ENCODE peak calls at places on chromosomes 4 and X, in ten cellular contexts. One of them, this sample, is unnamed.

GRCh38 chr4:103996059-103996458 is 276.3 kb upstream of the TACR3 start:
- DNase-seq in stimulated activated naive CD8-positive, alpha-beta T cell treated with anti-CD3 and anti-CD28 coated beads, Interleukin-15, Interleukin-2, amounts not matched to agents 100 U/mL and 50 U/mL, for 24 hours: no peak
- DNase-seq in smooth muscle cell of the brain vasculature: no peak
- DNase-seq in hepatocyte: peak
- DNase-seq in cardiac fibroblast: no peak
- DNase-seq in NCI-H748 treated with DMSO at 0.1 percent for 48 hours: peak
- DNase-seq in NCI-H1417: no peak
- DNase-seq in psoas muscle: no peak
- DNase-seq in fibroblast of lung: peak
- DNase-seq in NCI-H2081: peak
- DNase-seq in this sample: no peak

GRCh38 chrX:1903380-1903935 is 288.6 kb downstream of the ASMT start:
- DNase-seq in smooth muscle cell of the brain vasculature: no peak
- DNase-seq in cardiac fibroblast: peak
- DNase-seq in fibroblast of lung: no peak
- DNase-seq in stimulated activated naive CD8-positive, alpha-beta T cell treated with anti-CD3 and anti-CD28 coated beads, Interleukin-15, Interleukin-2, amounts not matched to agents 100 U/mL and 50 U/mL, for 24 hours: no peak
- DNase-seq in psoas muscle: no peak
- DNase-seq in NCI-H748 treated with DMSO at 0.1 percent for 48 hours: no peak
- DNase-seq in hepatocyte: peak
- DNase-seq in NCI-H2081: no peak
- DNase-seq in NCI-H1417: no peak
- DNase-seq in this sample: no peak

GRCh38 chrX:78759081-78759480 is 11.6 kb downstream of the LPAR4 start:
- DNase-seq in fibroblast of lung: no peak
- DNase-seq in cardiac fibroblast: no peak
- DNase-seq in NCI-H2081: no peak
- DNase-seq in smooth muscle cell of the brain vasculature: no peak
- DNase-seq in NCI-H1417: no peak
- DNase-seq in psoas muscle: no peak
- DNase-seq in NCI-H748 treated with DMSO at 0.1 percent for 48 hours: no peak
- DNase-seq in hepatocyte: no peak
- DNase-seq in stimulated activated naive CD8-positive, alpha-beta T cell treated with anti-CD3 and anti-CD28 coated beads, Interleukin-15, Interleukin-2, amounts not matched to agents 100 U/mL and 50 U/mL, for 24 hours: no peak
- DNase-seq in this sample: no peak

GRCh38 chrX:11555759-11556158 is 110.0 kb downstream of the ARHGAP6 start:
- DNase-seq in NCI-H2081: no peak
- DNase-seq in cardiac fibroblast: peak
- DNase-seq in fibroblast of lung: no peak
- DNase-seq in psoas muscle: no peak
- DNase-seq in stimulated activated naive CD8-positive, alpha-beta T cell treated with anti-CD3 and anti-CD28 coated beads, Interleukin-15, Interleukin-2, amounts not matched to agents 100 U/mL and 50 U/mL, for 24 hours: no peak
- DNase-seq in NCI-H1417: no peak
- DNase-seq in NCI-H748 treated with DMSO at 0.1 percent for 48 hours: no peak
- DNase-seq in smooth muscle cell of the brain vasculature: no peak
- DNase-seq in hepatocyte: no peak
- DNase-seq in this sample: no peak

GRCh38 chrX:151763711-151764110 is 29.2 kb downstream of the CNGA2 start:
- DNase-seq in NCI-H748 treated with DMSO at 0.1 percent for 48 hours: no peak
- DNase-seq in stimulated activated naive CD8-positive, alpha-beta T cell treated with anti-CD3 and anti-CD28 coated beads, Interleukin-15, Interleukin-2, amounts not matched to agents 100 U/mL and 50 U/mL, for 24 hours: no peak
- DNase-seq in hepatocyte: no peak
- DNase-seq in fibroblast of lung: no peak
- DNase-seq in smooth muscle cell of the brain vasculature: no peak
- DNase-seq in NCI-H2081: no peak
- DNase-seq in cardiac fibroblast: no peak
- DNase-seq in NCI-H1417: no peak
- DNase-seq in psoas muscle: no peak
- DNase-seq in this sample: no peak

GRCh38 chr4:173360587-173361221 is 10.1 kb upstream of the SAP30 start:
- DNase-seq in smooth muscle cell of the brain vasculature: no peak
- DNase-seq in stimulated activated naive CD8-positive, alpha-beta T cell treated with anti-CD3 and anti-CD28 coated beads, Interleukin-15, Interleukin-2, amounts not matched to agents 100 U/mL and 50 U/mL, for 24 hours: no peak
- DNase-seq in cardiac fibroblast: peak
- DNase-seq in NCI-H1417: no peak
- DNase-seq in psoas muscle: no peak
- DNase-seq in NCI-H748 treated with DMSO at 0.1 percent for 48 hours: no peak
- DNase-seq in hepatocyte: peak
- DNase-seq in fibroblast of lung: peak
- DNase-seq in NCI-H2081: no peak
- DNase-seq in this sample: no peak

GRCh38 chr4:137694138-137694537 is 161.8 kb upstream of the PCDH18 start:
- DNase-seq in hepatocyte: no peak
- DNase-seq in stimulated activated naive CD8-positive, alpha-beta T cell treated with anti-CD3 and anti-CD28 coated beads, Interleukin-15, Interleukin-2, amounts not matched to agents 100 U/mL and 50 U/mL, for 24 hours: no peak
- DNase-seq in smooth muscle cell of the brain vasculature: no peak
- DNase-seq in NCI-H1417: no peak
- DNase-seq in fibroblast of lung: peak
- DNase-seq in cardiac fibroblast: peak
- DNase-seq in NCI-H748 treated with DMSO at 0.1 percent for 48 hours: no peak
- DNase-seq in NCI-H2081: no peak
- DNase-seq in psoas muscle: peak
- DNase-seq in this sample: no peak

GRCh38 chr4:10873809-10874208 is 189.2 kb upstream of the CLNK start:
- DNase-seq in fibroblast of lung: no peak
- DNase-seq in smooth muscle cell of the brain vasculature: no peak
- DNase-seq in NCI-H748 treated with DMSO at 0.1 percent for 48 hours: no peak
- DNase-seq in cardiac fibroblast: no peak
- DNase-seq in psoas muscle: no peak
- DNase-seq in stimulated activated naive CD8-positive, alpha-beta T cell treated with anti-CD3 and anti-CD28 coated beads, Interleukin-15, Interleukin-2, amounts not matched to agents 100 U/mL and 50 U/mL, for 24 hours: no peak
- DNase-seq in NCI-H2081: no peak
- DNase-seq in hepatocyte: no peak
- DNase-seq in NCI-H1417: no peak
- DNase-seq in this sample: no peak

GRCh38 chrX:1390621-1391369 is 1.1 kb downstream of the SLC25A6 start:
- DNase-seq in NCI-H748 treated with DMSO at 0.1 percent for 48 hours: no peak
- DNase-seq in NCI-H2081: no peak
- DNase-seq in stimulated activated naive CD8-positive, alpha-beta T cell treated with anti-CD3 and anti-CD28 coated beads, Interleukin-15, Interleukin-2, amounts not matched to agents 100 U/mL and 50 U/mL, for 24 hours: peak
- DNase-seq in smooth muscle cell of the brain vasculature: no peak
- DNase-seq in psoas muscle: peak
- DNase-seq in NCI-H1417: no peak
- DNase-seq in hepatocyte: no peak
- DNase-seq in cardiac fibroblast: no peak
- DNase-seq in fibroblast of lung: no peak
- DNase-seq in this sample: no peak

GRCh38 chrX:25726539-25726938 is 411.6 kb upstream of the MAGEB18 start:
- DNase-seq in stimulated activated naive CD8-positive, alpha-beta T cell treated with anti-CD3 and anti-CD28 coated beads, Interleukin-15, Interleukin-2, amounts not matched to agents 100 U/mL and 50 U/mL, for 24 hours: no peak
- DNase-seq in NCI-H748 treated with DMSO at 0.1 percent for 48 hours: no peak
- DNase-seq in NCI-H2081: peak
- DNase-seq in cardiac fibroblast: no peak
- DNase-seq in psoas muscle: no peak
- DNase-seq in NCI-H1417: no peak
- DNase-seq in hepatocyte: peak
- DNase-seq in fibroblast of lung: peak
- DNase-seq in smooth muscle cell of the brain vasculature: no peak
- DNase-seq in this sample: no peak

GRCh38 chr4:83905952-83906351 is 370.0 kb downstream of the GPAT3 start:
- DNase-seq in NCI-H1417: peak
- DNase-seq in smooth muscle cell of the brain vasculature: no peak
- DNase-seq in psoas muscle: no peak
- DNase-seq in hepatocyte: no peak
- DNase-seq in fibroblast of lung: no peak
- DNase-seq in cardiac fibroblast: no peak
- DNase-seq in NCI-H2081: peak
- DNase-seq in stimulated activated naive CD8-positive, alpha-beta T cell treated with anti-CD3 and anti-CD28 coated beads, Interleukin-15, Interleukin-2, amounts not matched to agents 100 U/mL and 50 U/mL, for 24 hours: no peak
- DNase-seq in NCI-H748 treated with DMSO at 0.1 percent for 48 hours: peak
- DNase-seq in this sample: no peak

GRCh38 chr4:71559957-71560541 is 221.2 kb downstream of the SLC4A4 start:
- DNase-seq in hepatocyte: no peak
- DNase-seq in NCI-H2081: no peak
- DNase-seq in psoas muscle: no peak
- DNase-seq in NCI-H1417: no peak
- DNase-seq in fibroblast of lung: peak
- DNase-seq in stimulated activated naive CD8-positive, alpha-beta T cell treated with anti-CD3 and anti-CD28 coated beads, Interleukin-15, Interleukin-2, amounts not matched to agents 100 U/mL and 50 U/mL, for 24 hours: no peak
- DNase-seq in smooth muscle cell of the brain vasculature: no peak
- DNase-seq in NCI-H748 treated with DMSO at 0.1 percent for 48 hours: no peak
- DNase-seq in cardiac fibroblast: peak
- DNase-seq in this sample: no peak

GRCh38 chr4:153634737-153635353 is 49.2 kb upstream of the TLR2 start:
- DNase-seq in cardiac fibroblast: peak
- DNase-seq in stimulated activated naive CD8-positive, alpha-beta T cell treated with anti-CD3 and anti-CD28 coated beads, Interleukin-15, Interleukin-2, amounts not matched to agents 100 U/mL and 50 U/mL, for 24 hours: no peak
- DNase-seq in hepatocyte: peak
- DNase-seq in NCI-H1417: no peak
- DNase-seq in NCI-H2081: peak
- DNase-seq in smooth muscle cell of the brain vasculature: no peak
- DNase-seq in fibroblast of lung: peak
- DNase-seq in NCI-H748 treated with DMSO at 0.1 percent for 48 hours: no peak
- DNase-seq in psoas muscle: no peak
- DNase-seq in this sample: no peak

GRCh38 chrX:122583526-122583925 is 600.6 kb upstream of the GRIA3 start:
- DNase-seq in smooth muscle cell of the brain vasculature: no peak
- DNase-seq in hepatocyte: no peak
- DNase-seq in NCI-H2081: no peak
- DNase-seq in stimulated activated naive CD8-positive, alpha-beta T cell treated with anti-CD3 and anti-CD28 coated beads, Interleukin-15, Interleukin-2, amounts not matched to agents 100 U/mL and 50 U/mL, for 24 hours: no peak
- DNase-seq in NCI-H1417: no peak
- DNase-seq in fibroblast of lung: no peak
- DNase-seq in NCI-H748 treated with DMSO at 0.1 percent for 48 hours: no peak
- DNase-seq in cardiac fibroblast: no peak
- DNase-seq in psoas muscle: no peak
- DNase-seq in this sample: no peak

GRCh38 chr4:171157462-171158082 is 655.6 kb upstream of the GALNTL6 start:
- DNase-seq in NCI-H748 treated with DMSO at 0.1 percent for 48 hours: no peak
- DNase-seq in cardiac fibroblast: no peak
- DNase-seq in stimulated activated naive CD8-positive, alpha-beta T cell treated with anti-CD3 and anti-CD28 coated beads, Interleukin-15, Interleukin-2, amounts not matched to agents 100 U/mL and 50 U/mL, for 24 hours: no peak
- DNase-seq in fibroblast of lung: no peak
- DNase-seq in NCI-H2081: no peak
- DNase-seq in psoas muscle: no peak
- DNase-seq in smooth muscle cell of the brain vasculature: no peak
- DNase-seq in NCI-H1417: no peak
- DNase-seq in hepatocyte: peak
- DNase-seq in this sample: no peak

GRCh38 chr4:93633721-93634120 is 194.8 kb upstream of the ATOH1 start:
- DNase-seq in hepatocyte: no peak
- DNase-seq in psoas muscle: no peak
- DNase-seq in NCI-H748 treated with DMSO at 0.1 percent for 48 hours: no peak
- DNase-seq in cardiac fibroblast: no peak
- DNase-seq in fibroblast of lung: no peak
- DNase-seq in smooth muscle cell of the brain vasculature: no peak
- DNase-seq in NCI-H2081: no peak
- DNase-seq in NCI-H1417: no peak
- DNase-seq in stimulated activated naive CD8-positive, alpha-beta T cell treated with anti-CD3 and anti-CD28 coated beads, Interleukin-15, Interleukin-2, amounts not matched to agents 100 U/mL and 50 U/mL, for 24 hours: no peak
- DNase-seq in this sample: no peak

GRCh38 chrX:13128104-13128503 is 83.7 kb upstream of the FAM9C start:
- DNase-seq in NCI-H748 treated with DMSO at 0.1 percent for 48 hours: no peak
- DNase-seq in stimulated activated naive CD8-positive, alpha-beta T cell treated with anti-CD3 and anti-CD28 coated beads, Interleukin-15, Interleukin-2, amounts not matched to agents 100 U/mL and 50 U/mL, for 24 hours: no peak
- DNase-seq in psoas muscle: no peak
- DNase-seq in cardiac fibroblast: peak
- DNase-seq in fibroblast of lung: peak
- DNase-seq in hepatocyte: no peak
- DNase-seq in smooth muscle cell of the brain vasculature: no peak
- DNase-seq in NCI-H2081: no peak
- DNase-seq in NCI-H1417: no peak
- DNase-seq in this sample: no peak

GRCh38 chr4:151658959-151659593 is 101.7 kb downstream of the GATB start:
- DNase-seq in NCI-H1417: no peak
- DNase-seq in psoas muscle: no peak
- DNase-seq in NCI-H2081: no peak
- DNase-seq in cardiac fibroblast: peak
- DNase-seq in NCI-H748 treated with DMSO at 0.1 percent for 48 hours: no peak
- DNase-seq in fibroblast of lung: peak
- DNase-seq in hepatocyte: no peak
- DNase-seq in smooth muscle cell of the brain vasculature: no peak
- DNase-seq in stimulated activated naive CD8-positive, alpha-beta T cell treated with anti-CD3 and anti-CD28 coated beads, Interleukin-15, Interleukin-2, amounts not matched to agents 100 U/mL and 50 U/mL, for 24 hours: no peak
- DNase-seq in this sample: peak